ENCODE peak calls at places on chromosomes 1 and 21, in four cellular contexts. P, D, A and F are unnamed samples.

GRCh38 chr1:237709355-237709754 is 181.4 kb downstream of the ZP4 start:
- DNase-seq in P (no peak), D (no peak), A (no peak), F (no peak)

GRCh38 chr21:17585875-17586450 is 26.7 kb downstream of the BTG3 start:
- DNase-seq in P (peak), D (peak), A (no peak), F (no peak)

GRCh38 chr1:212259693-212260480 is 25.3 kb upstream of the PPP2R5A start:
- DNase-seq in P (no peak), D (no peak), A (no peak), F (no peak)

GRCh38 chr1:219991511-219991810 is 54.8 kb downstream of the EPRS1 start:
- DNase-seq in P (no peak), D (no peak), A (no peak), F (no peak)

GRCh38 chr1:3267550-3268270 is 186.8 kb upstream of the ARHGEF16 start:
- DNase-seq in P (no peak), D (no peak), A (no peak), F (no peak)

GRCh38 chr1:116453906-116454305 is 80.9 kb downstream of the ATP1A1 start:
- DNase-seq in P (no peak), D (no peak), A (no peak), F (no peak)

GRCh38 chr1:175569117-175569743 is 174.2 kb downstream of the TNR start:
- DNase-seq in P (no peak), D (no peak), A (no peak), F (no peak)

GRCh38 chr21:16070207-16070651 is 340.4 kb downstream of the USP25 start:
- DNase-seq in P (no peak), D (no peak), A (no peak), F (no peak)

GRCh38 chr1:234533034-234533571 is 54.1 kb upstream of the TARBP1 start:
- DNase-seq in P (no peak), D (no peak), A (no peak), F (no peak)

GRCh38 chr1:208219659-208220282 is 24.4 kb downstream of the PLXNA2 start:
- DNase-seq in P (peak), D (no peak), A (peak), F (no peak)

GRCh38 chr1:204213668-204214662 is at the start of gene GOLT1A:
- DNase-seq in P (peak), D (peak), A (peak), F (peak)

GRCh38 chr1:94522304-94522703 is 19.3 kb downstream of the F3 start:
- DNase-seq in P (no peak), D (no peak), A (no peak), F (no peak)

GRCh38 chr1:207908112-207908734 is 2.7 kb downstream of the CD34 start:
- DNase-seq in P (peak), D (no peak), A (no peak), F (no peak)

GRCh38 chr1:2257245-2257627 is 29.1 kb downstream of the SKI start:
- DNase-seq in P (no peak), D (no peak), A (peak), F (no peak)

GRCh38 chr1:225481738-225482137 is 53.9 kb upstream of the LBR start:
- DNase-seq in P (no peak), D (no peak), A (no peak), F (no peak)

GRCh38 chr1:180584869-180585268 is 26.1 kb downstream of the OVAAL start:
- DNase-seq in P (no peak), D (no peak), A (no peak), F (no peak)

GRCh38 chr1:224539971-224540370 is 76.1 kb upstream of the CNIH3 start:
- DNase-seq in P (no peak), D (no peak), A (no peak), F (no peak)

GRCh38 chr1:66283583-66284041 is 250.3 kb upstream of the SGIP1 start:
- DNase-seq in P (no peak), D (peak), A (no peak), F (no peak)

GRCh38 chr1:228094432-228095016 is 8.6 kb downstream of the C1orf35 start:
- DNase-seq in P (no peak), D (no peak), A (peak), F (no peak)

GRCh38 chr1:40856656-40857302 is 5.4 kb downstream of the CITED4 start:
- DNase-seq in P (no peak), D (no peak), A (no peak), F (no peak)

GRCh38 chr1:57094749-57095148 is 128.9 kb upstream of the C8B start:
- DNase-seq in P (no peak), D (no peak), A (no peak), F (no peak)

GRCh38 chr1:205179842-205180241 is 31.7 kb downstream of the DSTYK start:
- DNase-seq in P (no peak), D (no peak), A (no peak), F (no peak)

GRCh38 chr21:28615276-28615675 is 377.4 kb downstream of the LTN1 start:
- DNase-seq in P (no peak), D (no peak), A (no peak), F (no peak)

GRCh38 chr1:178034676-178035075 is 59.2 kb upstream of the RASAL2 start:
- DNase-seq in P (no peak), D (no peak), A (no peak), F (no peak)

GRCh38 chr1:101506541-101507164 is 269.8 kb downstream of the S1PR1 start:
- DNase-seq in P (peak), D (peak), A (no peak), F (no peak)

GRCh38 chr1:85888961-85889360 is 180.7 kb upstream of the ZNHIT6 start:
- DNase-seq in P (no peak), D (no peak), A (no peak), F (no peak)

GRCh38 chr1:241451981-241452380 is 67.6 kb downstream of the FH start:
- DNase-seq in P (no peak), D (no peak), A (no peak), F (no peak)

GRCh38 chr1:185674201-185674600 is 60.0 kb upstream of the HMCN1 start:
- DNase-seq in P (no peak), D (no peak), A (no peak), F (no peak)

GRCh38 chr1:64228181-64228957 is 24.9 kb downstream of the UBE2U start:
- DNase-seq in P (no peak), D (no peak), A (no peak), F (no peak)

GRCh38 chr1:4016351-4017130 is 116.5 kb upstream of the C1orf174 start:
- DNase-seq in P (no peak), D (no peak), A (no peak), F (no peak)

GRCh38 chr1:99728494-99729235 is 37.8 kb downstream of the FRRS1 start:
- DNase-seq in P (peak), D (no peak), A (no peak), F (no peak)

GRCh38 chr1:212297338-212297737 is 12.1 kb downstream of the PPP2R5A start:
- DNase-seq in P (no peak), D (no peak), A (no peak), F (no peak)

GRCh38 chr1:200090252-200091159 is 63.0 kb downstream of the NR5A2 start:
- DNase-seq in P (peak), D (no peak), A (no peak), F (no peak)

GRCh38 chr1:186643600-186643999 is 36.6 kb downstream of the PTGS2 start:
- DNase-seq in P (no peak), D (no peak), A (no peak), F (no peak)

DNA sequence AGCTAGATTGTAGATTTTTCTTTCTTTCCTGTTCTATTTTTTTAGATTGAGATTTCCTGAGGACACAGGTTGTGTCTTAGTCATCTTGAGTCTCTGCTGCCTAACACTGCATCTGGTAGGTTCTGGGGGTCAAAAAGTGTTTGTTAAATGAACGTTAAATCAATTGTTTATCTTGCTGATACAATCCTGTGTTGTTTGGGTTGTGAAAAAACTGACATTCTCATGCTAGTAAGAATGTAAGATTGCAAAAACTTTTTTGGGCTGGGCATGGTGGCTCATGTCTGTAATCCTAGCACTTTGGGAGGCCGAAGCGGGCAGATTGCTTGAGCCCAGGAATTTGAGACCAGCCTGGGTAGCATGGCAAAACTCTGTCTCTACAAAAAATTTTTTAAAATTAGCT is 3.4 kb downstream of the CTSK start:
- DNase-seq in P (no peak), D (no peak), A (no peak), F (no peak)
- TF ChIP-seq CTCF in P (no peak), D (no peak), A (no peak), F (no peak)

GRCh38 chr21:45289655-45290515 is 2.2 kb upstream of the POFUT2 start:
- DNase-seq in P (no peak), D (no peak), A (no peak), F (peak)
- TF ChIP-seq CTCF in P (peak), D (no peak), A (no peak), F (no peak)

GRCh38 chr21:35164971-35165483 is 115.9 kb upstream of the RUNX1 start:
- DNase-seq in P (no peak), D (no peak), A (no peak), F (no peak)

GRCh38 chr21:35163381-35163780 is 114.3 kb upstream of the RUNX1 start:
- DNase-seq in P (no peak), D (no peak), A (no peak), F (no peak)

GRCh38 chr21:35168702-35169101 is 119.6 kb upstream of the RUNX1 start:
- DNase-seq in P (no peak), D (no peak), A (no peak), F (no peak)

GRCh38 chr21:35159881-35160280 is 110.8 kb upstream of the RUNX1 start:
- DNase-seq in P (no peak), D (no peak), A (no peak), F (no peak)

GRCh38 chr21:35164380-35164779 is 115.3 kb upstream of the RUNX1 start:
- DNase-seq in P (no peak), D (no peak), A (no peak), F (no peak)
- TF ChIP-seq CTCF in P (no peak), D (no peak), A (no peak), F (no peak)

DNA sequence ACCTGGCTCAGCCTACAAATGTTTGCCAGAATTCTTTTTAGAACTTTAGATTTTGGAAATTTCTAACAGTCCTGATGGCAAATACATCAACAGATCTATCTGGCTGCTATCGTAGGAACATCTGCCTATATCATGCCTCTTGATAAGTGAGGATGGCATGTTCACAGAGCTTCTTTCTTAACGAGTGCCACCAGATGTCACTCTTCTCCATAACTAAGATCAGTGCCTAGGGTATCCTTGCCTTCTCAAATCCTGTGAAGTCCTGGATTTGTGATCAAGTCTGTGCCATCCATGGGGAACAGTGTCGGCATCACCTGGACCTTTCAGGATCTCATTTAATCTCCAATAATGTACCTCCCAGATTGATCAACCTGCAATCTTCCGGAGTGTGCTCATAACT is 36.5 kb upstream of the CD5L start:
- DNase-seq in P (peak), D (no peak), A (no peak), F (no peak)
- TF ChIP-seq CTCF in P (peak), D (peak), A (peak), F (no peak)

DNA sequence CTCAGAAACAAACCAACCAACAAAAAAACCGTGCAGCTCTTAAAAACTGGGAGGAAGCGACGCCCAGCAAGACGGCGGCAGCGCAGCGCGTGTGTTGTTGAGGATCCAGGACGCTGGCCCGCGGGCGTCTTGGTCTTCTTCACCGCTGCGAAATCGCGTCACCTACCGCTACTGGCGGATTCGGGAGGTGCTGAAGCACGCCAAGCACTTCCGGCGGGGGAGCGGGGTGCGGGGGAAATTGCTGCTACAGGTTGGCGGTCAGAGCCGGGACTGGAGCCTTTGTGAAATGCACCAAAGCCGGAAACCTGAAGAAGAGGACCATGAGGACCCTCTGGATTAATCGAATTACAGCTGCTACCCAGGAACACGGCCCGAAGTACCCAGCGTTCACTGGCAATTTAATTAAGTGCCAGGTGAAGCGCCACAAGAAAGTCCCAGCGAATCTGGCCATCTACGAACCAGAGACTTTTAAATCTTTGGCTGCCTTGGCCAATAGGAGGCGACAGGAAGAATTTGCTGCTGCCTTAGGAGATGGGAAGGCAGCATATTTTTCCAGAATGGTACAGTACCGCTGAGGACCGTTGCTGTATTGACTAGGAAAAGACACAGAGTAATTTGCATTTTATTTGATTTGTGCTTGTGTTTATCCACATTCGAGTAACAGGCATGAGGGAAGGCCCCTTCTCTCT is 11.9 kb upstream of the RIPPLY3 start:
- DNase-seq in P (no peak), D (no peak), A (peak), F (no peak)
- TF ChIP-seq CTCF in P (no peak), D (no peak), A (no peak), F (no peak)

GRCh38 chr1:151198254-151199127 is at the start of gene PIP5K1A:
- DNase-seq in P (peak), D (peak), A (peak), F (peak)
- TF ChIP-seq CTCF in P (no peak), D (no peak), A (no peak), F (no peak)

GRCh38 chr1:36098650-36099365 is 10.1 kb downstream of the ADPRS start:
- DNase-seq in P (no peak), D (no peak), A (no peak), F (no peak)

GRCh38 chr1:36097693-36098585 is 9.2 kb downstream of the ADPRS start:
- DNase-seq in P (no peak), D (no peak), A (no peak), F (no peak)

GRCh38 chr1:36094621-36095061 is 5.9 kb downstream of the ADPRS start:
- DNase-seq in P (no peak), D (no peak), A (peak), F (no peak)

GRCh38 chr1:36095760-36096405 is 7.2 kb downstream of the ADPRS start:
- DNase-seq in P (no peak), D (no peak), A (peak), F (no peak)

DNA sequence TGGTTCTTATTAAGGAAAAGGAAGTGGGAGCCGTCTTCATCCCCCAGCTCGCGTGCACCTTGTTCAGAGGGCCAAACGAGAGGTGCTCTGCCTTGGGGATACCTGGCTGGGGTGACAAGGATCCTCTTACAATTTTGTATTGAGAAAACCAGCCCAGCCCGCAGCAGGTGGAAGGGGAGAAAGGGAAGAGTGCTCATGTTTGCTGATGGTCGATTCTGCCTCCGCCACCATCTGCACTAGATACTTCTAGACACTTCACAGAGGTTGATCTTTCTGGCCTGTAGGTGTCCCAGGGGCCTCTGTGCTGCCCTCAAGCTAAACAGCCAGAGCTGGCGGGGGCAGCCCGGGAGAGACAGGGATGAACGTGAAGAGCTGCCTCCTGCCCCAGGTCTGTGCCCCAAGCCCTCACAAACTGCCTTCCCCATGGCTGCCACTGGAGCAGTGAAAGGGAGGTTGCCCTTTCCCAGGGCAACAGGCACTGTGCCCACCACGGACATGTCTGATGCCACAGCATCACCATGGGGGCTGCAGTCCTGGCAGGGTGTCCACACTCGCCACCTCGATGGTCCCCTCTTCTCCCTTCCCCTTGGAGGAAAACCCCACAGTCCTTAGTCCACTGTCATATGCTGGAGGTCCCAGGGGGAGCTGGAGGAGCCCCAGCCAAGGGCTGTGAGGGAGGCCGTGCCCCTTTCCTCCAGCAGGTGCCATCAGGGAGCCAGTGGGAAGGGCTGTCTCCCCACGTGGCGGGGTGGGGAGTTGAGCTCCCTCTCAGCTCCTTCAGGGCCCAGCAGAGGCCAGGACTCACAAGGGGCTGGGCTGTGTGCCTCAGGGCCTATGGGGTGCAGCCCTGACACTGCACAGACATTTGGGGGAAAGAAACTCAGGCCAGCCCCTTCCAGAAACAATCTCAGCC is 8.1 kb downstream of the ADPRS start:
- DNase-seq in P (peak), D (no peak), A (peak), F (no peak)
- TF ChIP-seq CTCF in P (peak), D (no peak), A (no peak), F (no peak)